ENCODE peak calls at places on chromosome 14, in ten cellular contexts. Z is choroid plexus epithelial cell, B is omental fat pad, D is astrocyte of the spinal cord, X is HFFc6, W is tibial artery, F is progenitor cell of endocrine pancreas, E is fibroblast of lung, G is ovary, S is GM10248. A is an unnamed sample.

GRCh38 chr14:29927596-29928341 is at the start of gene PRKD1:
- DNase-seq in E (peak; percentile 75), F (peak; percentile 63), X (peak; percentile 41), G (peak; percentile 64), B (no peak), Z (peak; percentile 72), W (peak; percentile 51), D (peak; percentile 75), S (peak; percentile 12), A (peak; percentile 59)

GRCh38 chr14:47300801-47301200 is 374.6 kb downstream of the MDGA2 start:
- DNase-seq in W (no peak), D (peak; percentile 38), E (no peak), X (no peak), G (no peak), F (no peak), B (no peak), S (no peak), Z (peak; percentile 45), A (no peak)

GRCh38 chr14:69034612-69035262 is 55.6 kb upstream of the ACTN1 start:
- DNase-seq in G (no peak), S (no peak), D (peak; percentile 41), E (peak; percentile 61), B (no peak), X (no peak), W (no peak), Z (peak; percentile 68), F (no peak), A (no peak)

GRCh38 chr14:101774006-101774755 is 12.7 kb downstream of the PPP2R5C start:
- DNase-seq in Z (no peak), F (no peak), X (no peak), E (no peak), W (no peak), S (no peak), G (no peak), B (no peak), D (no peak), A (no peak)

GRCh38 chr14:60981626-60982455 is 796 bp downstream of the SLC38A6 start:
- DNase-seq in F (no peak), B (no peak), S (no peak), D (peak; percentile 69), W (no peak), G (no peak), E (peak; percentile 85), X (peak; percentile 77), Z (peak; percentile 83), A (peak; percentile 89)

GRCh38 chr14:51453869-51454268 is 197.8 kb upstream of the FRMD6 start:
- DNase-seq in Z (no peak), B (no peak), D (no peak), S (no peak), X (no peak), G (no peak), W (no peak), E (no peak), F (no peak), A (no peak)

GRCh38 chr14:40213701-40214100 is 781.5 kb upstream of the FBXO33 start:
- DNase-seq in E (no peak), X (no peak), B (no peak), F (no peak), S (no peak), D (no peak), G (no peak), W (no peak), Z (no peak), A (no peak)

GRCh38 chr14:80906946-80907345 is 34.6 kb downstream of the CEP128 start:
- DNase-seq in G (no peak), S (no peak), X (peak; percentile 13), W (no peak), D (no peak), E (no peak), Z (no peak), B (no peak), F (no peak), A (peak; percentile 33)

GRCh38 chr14:68391292-68392014 is 401.4 kb downstream of the ZFP36L1 start:
- DNase-seq in G (peak; percentile 26), F (no peak), W (peak; percentile 39), E (peak; percentile 65), S (no peak), X (peak; percentile 44), Z (peak; percentile 86), D (peak; percentile 90), B (no peak), A (peak; percentile 36)

GRCh38 chr14:37241206-37241605 is 43.5 kb downstream of the MIPOL1 start:
- DNase-seq in Z (no peak), D (no peak), X (no peak), F (no peak), S (no peak), W (no peak), E (no peak), G (no peak), B (no peak), A (no peak)

GRCh38 chr14:72758420-72758819 is 135.5 kb downstream of the DPF3 start:
- DNase-seq in B (no peak), E (no peak), Z (no peak), F (no peak), W (no peak), D (no peak), X (no peak), G (no peak), S (no peak), A (no peak)
- TF ChIP-seq CTCF in B (no peak), E (no peak), Z (no peak), F (no peak), W (no peak), D (no peak), X (no peak), G (no peak), S (no peak), A (no peak)

DNA sequence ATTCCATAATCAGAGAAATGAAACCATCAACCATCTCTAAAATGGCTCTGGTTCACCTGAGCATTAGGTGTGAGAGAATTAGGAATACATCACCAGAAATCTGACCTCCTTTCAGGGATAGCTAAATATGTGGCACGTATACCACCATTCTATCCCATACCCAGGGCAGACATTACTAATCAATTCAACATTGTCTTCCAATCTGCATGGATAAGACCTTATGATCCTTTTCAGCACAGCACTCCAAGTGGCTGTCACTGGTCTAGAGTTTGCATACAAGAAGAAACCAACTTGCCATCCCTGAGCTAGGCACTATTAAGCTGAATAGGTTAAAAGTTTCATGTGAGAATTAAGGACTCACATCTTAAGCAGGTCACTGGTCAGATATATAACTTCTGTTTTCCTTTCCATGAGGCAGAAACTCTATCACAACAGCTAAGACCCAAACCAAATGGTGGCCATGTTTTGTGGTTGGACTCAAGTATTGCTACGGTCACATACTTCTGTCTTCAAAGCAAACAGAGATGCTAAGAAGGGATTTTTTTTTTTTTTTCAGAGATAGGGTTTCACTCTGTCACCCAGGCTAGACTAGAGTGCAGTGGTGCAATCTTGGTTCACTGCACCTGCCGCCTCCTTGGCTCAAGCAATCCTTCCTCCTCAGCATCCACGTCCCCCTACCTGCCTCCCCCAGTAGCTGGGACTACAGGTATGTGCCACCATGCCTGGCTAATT is 249.0 kb downstream of the DPF3 start:
- DNase-seq in B (no peak), D (no peak), Z (no peak), W (no peak), X (no peak), G (no peak), S (no peak), F (no peak), E (no peak), A (no peak)
- TF ChIP-seq CTCF in B (no peak), D (peak; percentile 14), Z (no peak), W (no peak), X (peak; percentile 41), G (no peak), S (no peak), F (no peak), E (no peak), A (no peak)

GRCh38 chr14:75577724-75578098 is 709 bp upstream of the FLVCR2 start:
- DNase-seq in F (peak; percentile 62), E (peak; percentile 88), Z (peak; percentile 92), S (peak; percentile 88), X (peak; percentile 71), G (peak; percentile 83), W (peak; percentile 90), B (peak; percentile 73), D (peak; percentile 85), A (peak; percentile 94)
- TF ChIP-seq CTCF in F (peak; percentile 81), E (peak; percentile 84), Z (peak; percentile 89), S (peak; percentile 83), X (peak; percentile 81), G (peak; percentile 59), W (peak; percentile 77), B (no peak), D (peak; percentile 80), A (peak; percentile 75)

GRCh38 chr14:104254735-104255400 is 116.5 kb downstream of the KIF26A start:
- DNase-seq in E (no peak), S (no peak), D (no peak), X (no peak), W (no peak), B (no peak), Z (no peak), G (no peak), F (no peak), A (no peak)

GRCh38 chr14:104253901-104254353 is 115.5 kb downstream of the KIF26A start:
- DNase-seq in Z (no peak), X (no peak), D (no peak), S (no peak), F (no peak), B (no peak), E (no peak), G (no peak), W (no peak), A (no peak)

GRCh38 chr14:104250175-104250574 is 111.8 kb downstream of the KIF26A start:
- DNase-seq in W (no peak), D (no peak), F (no peak), B (no peak), E (no peak), S (no peak), X (no peak), G (no peak), Z (no peak), A (no peak)

GRCh38 chr14:104253223-104253822 is 114.9 kb downstream of the KIF26A start:
- DNase-seq in E (no peak), Z (no peak), G (no peak), S (no peak), W (no peak), B (no peak), F (no peak), X (no peak), D (no peak), A (no peak)

DNA sequence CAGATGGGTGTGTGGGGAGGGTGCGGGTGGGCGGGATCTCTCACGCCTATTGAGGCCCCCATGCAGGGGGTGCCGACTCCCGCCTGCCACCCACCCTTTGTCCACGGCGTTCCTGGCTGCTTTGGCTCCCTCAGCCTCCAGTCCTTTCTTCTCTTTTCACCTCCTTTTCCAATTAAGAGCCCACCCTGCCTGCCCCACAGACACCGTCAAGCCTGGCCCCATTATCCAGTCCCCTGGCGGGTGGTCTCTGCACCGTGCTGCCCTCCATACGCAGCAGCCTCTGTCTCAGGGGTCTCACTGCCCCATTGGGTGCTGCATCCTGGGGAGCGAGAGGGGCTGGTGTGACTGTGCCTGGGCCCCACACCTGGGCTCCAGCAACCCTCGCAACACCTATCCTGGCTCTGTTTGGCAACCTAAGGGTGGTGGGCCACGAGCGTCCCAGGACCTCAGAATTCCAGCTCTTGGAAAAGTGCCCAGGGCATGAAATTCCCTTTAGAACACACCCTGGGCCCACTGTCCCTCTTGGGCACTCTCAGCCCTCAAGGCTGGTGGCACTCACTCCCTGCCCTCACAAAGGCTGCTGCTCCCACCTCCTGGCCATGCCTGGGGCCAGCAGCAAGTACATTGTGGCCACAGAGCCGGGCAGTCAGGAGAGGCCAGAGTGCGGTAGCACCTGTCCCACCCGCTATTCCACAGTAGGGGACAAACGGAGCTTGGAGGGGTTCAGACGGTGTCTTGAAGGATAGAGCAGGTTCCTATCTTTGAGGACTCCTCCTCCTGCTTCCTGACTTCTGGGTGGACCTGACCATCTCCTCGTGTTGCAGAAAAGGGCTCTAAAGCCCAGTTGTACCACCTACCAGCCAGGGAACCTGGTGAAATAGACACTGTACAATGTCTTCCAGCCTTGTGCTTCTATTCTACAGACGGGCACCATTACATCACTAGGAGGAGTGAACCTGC is 114.1 kb downstream of the KIF26A start:
- DNase-seq in W (no peak), G (no peak), B (no peak), F (no peak), X (no peak), S (no peak), E (no peak), Z (no peak), D (no peak), A (no peak)
- TF ChIP-seq CTCF in W (no peak), G (no peak), B (no peak), F (peak; percentile 13), X (no peak), S (no peak), E (no peak), Z (no peak), D (no peak), A (no peak)